ENCODE peak calls at places on chromosomes 11 and 22, in eight cellular contexts. V is H9; P is fibroblast of the aortic adventitia; E is foreskin fibroblast; A is HepG2; I is nephron progenitor cell; N is HCEC 1CT; D is activated T-helper 9 cell treated with anti-CD3 and anti-CD28 coated beads, Interleukin-2, amount 50 U/mL, for 16 hours. G is an unnamed sample.

GRCh38 chr11:68043349-68044144 is 4.7 kb downstream of the TCIRG1 start:
- DNase-seq in V (peak), P (no peak), E (peak), A (no peak), I (no peak), N (no peak), D (no peak), G (no peak)

GRCh38 chr22:37904572-37905533 is 1.2 kb upstream of the MICALL1 start:
- DNase-seq in V (peak), P (peak), E (peak), A (peak), I (peak), N (peak), D (no peak), G (peak)

GRCh38 chr22:44479662-44480061 is 18.4 kb downstream of the RTL6 start:
- DNase-seq in V (no peak), P (no peak), E (no peak), A (no peak), I (no peak), N (no peak), D (no peak), G (no peak)

GRCh38 chr11:36123353-36124220 is 165.6 kb downstream of the COMMD9 start:
- DNase-seq in V (no peak), P (no peak), E (peak), A (no peak), I (no peak), N (no peak), D (no peak), G (no peak)

GRCh38 chr22:46378499-46379300 is 43.2 kb downstream of the TRMU start:
- DNase-seq in V (no peak), P (no peak), E (no peak), A (peak), I (no peak), N (no peak), D (no peak), G (no peak)

GRCh38 chr22:48483764-48484528 is 1343.7 kb downstream of the BRD1 start:
- DNase-seq in V (peak), P (no peak), E (no peak), A (no peak), I (no peak), N (no peak), D (no peak), G (no peak)

GRCh38 chr22:27833803-27834202 is 32.2 kb upstream of the MN1 start:
- DNase-seq in V (no peak), P (no peak), E (no peak), A (no peak), I (no peak), N (no peak), D (no peak), G (no peak)

GRCh38 chr11:18615628-18616392 is 16.2 kb downstream of the MISFA start:
- DNase-seq in V (no peak), P (no peak), E (no peak), A (no peak), I (no peak), N (peak), D (no peak), G (peak)

GRCh38 chr11:16239130-16240105 is 116.9 kb downstream of the SOX6 start:
- DNase-seq in V (no peak), P (no peak), E (peak), A (no peak), I (no peak), N (peak), D (no peak), G (peak)

GRCh38 chr11:9972917-9973504 is 309.1 kb downstream of the SWAP70 start:
- DNase-seq in V (no peak), P (peak), E (peak), A (peak), I (no peak), N (peak), D (no peak), G (peak)

GRCh38 chr11:30798547-30799236 is 212.5 kb upstream of the MPPED2 start:
- DNase-seq in V (no peak), P (no peak), E (no peak), A (no peak), I (no peak), N (no peak), D (no peak), G (no peak)

GRCh38 chr22:27151407-27151806 is 494.0 kb downstream of the MIAT start:
- DNase-seq in V (peak), P (no peak), E (no peak), A (no peak), I (no peak), N (no peak), D (no peak), G (no peak)

GRCh38 chr11:83051760-83052671 is 19.7 kb downstream of the RAB30 start:
- DNase-seq in V (no peak), P (peak), E (peak), A (no peak), I (peak), N (peak), D (no peak), G (peak)

GRCh38 chr11:110093407-110094297 is 460 bp downstream of the ZC3H12C start:
- DNase-seq in V (peak), P (peak), E (peak), A (peak), I (peak), N (peak), D (no peak), G (peak)

GRCh38 chr11:66020618-66021357 is 5.5 kb downstream of the CATSPER1 start:
- DNase-seq in V (no peak), P (peak), E (peak), A (no peak), I (no peak), N (peak), D (no peak), G (peak)

GRCh38 chr11:11384829-11385228 is 31.8 kb upstream of the CSNK2A3 start:
- DNase-seq in V (no peak), P (no peak), E (no peak), A (no peak), I (no peak), N (no peak), D (no peak), G (no peak)

GRCh38 chr11:69702769-69703510 is 882 bp downstream of the FGF19 start:
- DNase-seq in V (peak), P (no peak), E (peak), A (no peak), I (peak), N (no peak), D (no peak), G (no peak)

GRCh38 chr11:125025968-125026367 is 37.1 kb upstream of the SLC37A2 start:
- DNase-seq in V (no peak), P (no peak), E (no peak), A (no peak), I (peak), N (no peak), D (no peak), G (no peak)